ENCODE peak calls at places on chromosomes 11 and 22, in four cellular contexts. One of them, this sample, is unnamed.
A peak's percentile ranks its signal among the peaks of the same experiment; 100 is the strongest.

GRCh38 chr11:117706322-117706814 is 90.6 kb downstream of the DSCAML1 start:
- DNase-seq in K562: no peak
- DNase-seq in SK-N-SH: no peak
- DNase-seq in GM12878: no peak
- DNase-seq in this sample: no peak

GRCh38 chr11:64000026-64000739 is 13.9 kb downstream of the OTUB1 start:
- DNase-seq in K562: no peak
- DNase-seq in SK-N-SH: peak; percentile 44
- DNase-seq in GM12878: no peak
- DNase-seq in this sample: peak; percentile 91

GRCh38 chr22:49638788-49639187 is 188.9 kb downstream of the BRD1 start:
- DNase-seq in K562: no peak
- DNase-seq in SK-N-SH: no peak
- DNase-seq in GM12878: no peak
- DNase-seq in this sample: no peak

GRCh38 chr11:110087820-110088534 is 5.2 kb upstream of the ZC3H12C start:
- DNase-seq in K562: no peak
- DNase-seq in SK-N-SH: no peak
- DNase-seq in GM12878: no peak
- DNase-seq in this sample: no peak

GRCh38 chr11:120956710-120957500 is 67.0 kb upstream of the TBCEL start:
- DNase-seq in K562: no peak
- DNase-seq in SK-N-SH: peak; percentile 53
- DNase-seq in GM12878: no peak
- DNase-seq in this sample: no peak

GRCh38 chr22:45181766-45182165 is 18.0 kb downstream of the NUP50 start:
- DNase-seq in K562: no peak
- DNase-seq in SK-N-SH: no peak
- DNase-seq in GM12878: no peak
- DNase-seq in this sample: no peak

GRCh38 chr11:14969922-14970323 is 2.2 kb downstream of the CALCA start:
- DNase-seq in K562: peak; percentile 37
- DNase-seq in SK-N-SH: peak; percentile 68
- DNase-seq in GM12878: no peak
- DNase-seq in this sample: peak; percentile 49

GRCh38 chr11:36564376-36565032 is 3.3 kb upstream of the RAG1 start:
- DNase-seq in K562: peak; percentile 18
- DNase-seq in SK-N-SH: peak; percentile 70
- DNase-seq in GM12878: peak; percentile 20
- DNase-seq in this sample: peak; percentile 53

GRCh38 chr22:17888855-17889254 is 114.6 kb upstream of the BID start:
- DNase-seq in K562: peak; percentile 62
- DNase-seq in SK-N-SH: no peak
- DNase-seq in GM12878: no peak
- DNase-seq in this sample: no peak

GRCh38 chr11:35662649-35663407 is at the start of gene TRIM44:
- DNase-seq in K562: peak; percentile 86
- DNase-seq in SK-N-SH: peak; percentile 90
- DNase-seq in GM12878: peak; percentile 37
- DNase-seq in this sample: peak; percentile 31

GRCh38 chr22:45842141-45842831 is 134.7 kb downstream of the WNT7B start:
- DNase-seq in K562: no peak
- DNase-seq in SK-N-SH: no peak
- DNase-seq in GM12878: no peak
- DNase-seq in this sample: no peak

GRCh38 chr11:62508336-62509058 is 38.1 kb downstream of the AHNAK start:
- DNase-seq in K562: peak; percentile 63
- DNase-seq in SK-N-SH: peak; percentile 65
- DNase-seq in GM12878: no peak
- DNase-seq in this sample: peak; percentile 77

GRCh38 chr11:96045622-96046456 is 121.9 kb upstream of the MTMR2 start:
- DNase-seq in K562: no peak
- DNase-seq in SK-N-SH: peak; percentile 24
- DNase-seq in GM12878: no peak
- DNase-seq in this sample: peak; percentile 57

GRCh38 chr11:122663764-122664163 is 8.2 kb downstream of the UBASH3B start:
- DNase-seq in K562: no peak
- DNase-seq in SK-N-SH: no peak
- DNase-seq in GM12878: no peak
- DNase-seq in this sample: no peak

GRCh38 chr11:67303989-67304411 is 670 bp downstream of the SSH3 start:
- DNase-seq in K562: peak; percentile 9
- DNase-seq in SK-N-SH: peak; percentile 70
- DNase-seq in GM12878: no peak
- DNase-seq in this sample: peak; percentile 64

GRCh38 chr11:74949748-74950127 is 672 bp downstream of the SPCS2 start:
- DNase-seq in K562: no peak
- DNase-seq in SK-N-SH: peak; percentile 19
- DNase-seq in GM12878: no peak
- DNase-seq in this sample: no peak

GRCh38 chr22:21876486-21877176 is 9.2 kb upstream of the MAPK1 start:
- DNase-seq in K562: peak; percentile 75
- DNase-seq in SK-N-SH: peak; percentile 48
- DNase-seq in GM12878: no peak
- DNase-seq in this sample: no peak

GRCh38 chr22:21038405-21038804 is 6.0 kb upstream of the SLC7A4 start:
- DNase-seq in K562: no peak
- DNase-seq in SK-N-SH: no peak
- DNase-seq in GM12878: no peak
- DNase-seq in this sample: no peak

GRCh38 chr11:101127348-101127698 is 2.3 kb downstream of the PGR start:
- DNase-seq in K562: peak; percentile 31
- DNase-seq in SK-N-SH: no peak
- DNase-seq in GM12878: no peak
- DNase-seq in this sample: peak; percentile 76

GRCh38 chr11:128328955-128329551 is 258.3 kb downstream of the ETS1 start:
- DNase-seq in K562: no peak
- DNase-seq in SK-N-SH: no peak
- DNase-seq in GM12878: no peak
- DNase-seq in this sample: no peak

GRCh38 chr11:104968365-104968855 is at the start of gene CASP4:
- DNase-seq in K562: no peak
- DNase-seq in SK-N-SH: peak; percentile 1
- DNase-seq in GM12878: peak; percentile 32
- DNase-seq in this sample: no peak

GRCh38 chr11:86172894-86173293 is 71.7 kb upstream of the EED start:
- DNase-seq in K562: peak; percentile 32
- DNase-seq in SK-N-SH: no peak
- DNase-seq in GM12878: no peak
- DNase-seq in this sample: no peak

GRCh38 chr11:122656631-122657101 is 1.1 kb downstream of the UBASH3B start:
- DNase-seq in K562: no peak
- DNase-seq in SK-N-SH: no peak
- DNase-seq in GM12878: no peak
- DNase-seq in this sample: no peak

GRCh38 chr11:133082851-133083488 is 449.3 kb downstream of the OPCML start:
- DNase-seq in K562: peak; percentile 76
- DNase-seq in SK-N-SH: peak; percentile 95
- DNase-seq in GM12878: no peak
- DNase-seq in this sample: peak; percentile 95

GRCh38 chr22:23243006-23243573 is 62.8 kb downstream of the BCR start:
- DNase-seq in K562: peak; percentile 64
- DNase-seq in SK-N-SH: no peak
- DNase-seq in GM12878: peak; percentile 41
- DNase-seq in this sample: peak; percentile 73

GRCh38 chr11:42857344-42857743 is 454.5 kb upstream of the API5 start:
- DNase-seq in K562: no peak
- DNase-seq in SK-N-SH: no peak
- DNase-seq in GM12878: no peak
- DNase-seq in this sample: no peak

GRCh38 chr22:49966716-49967332 is 6.3 kb downstream of the PIM3 start:
- DNase-seq in K562: peak; percentile 21
- DNase-seq in SK-N-SH: peak; percentile 51
- DNase-seq in GM12878: no peak
- DNase-seq in this sample: peak; percentile 52

GRCh38 chr11:62909107-62909894 is 11.9 kb downstream of the CHRM1 start:
- DNase-seq in K562: peak; percentile 70
- DNase-seq in SK-N-SH: peak; percentile 82
- DNase-seq in GM12878: no peak
- DNase-seq in this sample: peak; percentile 91

GRCh38 chr11:111348147-111348546 is 30.9 kb downstream of the POU2AF1 start:
- DNase-seq in K562: no peak
- DNase-seq in SK-N-SH: no peak
- DNase-seq in GM12878: no peak
- DNase-seq in this sample: no peak

GRCh38 chr11:56151376-56151775 is 8.7 kb downstream of the OR8K5 start:
- DNase-seq in K562: no peak
- DNase-seq in SK-N-SH: no peak
- DNase-seq in GM12878: no peak
- DNase-seq in this sample: no peak

GRCh38 chr11:8357505-8357888 is 93.8 kb upstream of the LMO1 start:
- DNase-seq in K562: no peak
- DNase-seq in SK-N-SH: no peak
- DNase-seq in GM12878: no peak
- DNase-seq in this sample: peak; percentile 54

GRCh38 chr22:29309332-29310064 is 3.0 kb downstream of the GAS2L1 start:
- DNase-seq in K562: peak; percentile 33
- DNase-seq in SK-N-SH: peak; percentile 66
- DNase-seq in GM12878: no peak
- DNase-seq in this sample: no peak

GRCh38 chr22:35842954-35843353 is 125.3 kb downstream of the APOL5 start:
- DNase-seq in K562: peak; percentile 11
- DNase-seq in SK-N-SH: peak; percentile 49
- DNase-seq in GM12878: no peak
- DNase-seq in this sample: no peak
- TF ChIP-seq NRF1 in K562: no peak
- TF ChIP-seq NRF1 in SK-N-SH: no peak
- TF ChIP-seq NRF1 in GM12878: no peak
- TF ChIP-seq NRF1 in this sample: no peak

DNA sequence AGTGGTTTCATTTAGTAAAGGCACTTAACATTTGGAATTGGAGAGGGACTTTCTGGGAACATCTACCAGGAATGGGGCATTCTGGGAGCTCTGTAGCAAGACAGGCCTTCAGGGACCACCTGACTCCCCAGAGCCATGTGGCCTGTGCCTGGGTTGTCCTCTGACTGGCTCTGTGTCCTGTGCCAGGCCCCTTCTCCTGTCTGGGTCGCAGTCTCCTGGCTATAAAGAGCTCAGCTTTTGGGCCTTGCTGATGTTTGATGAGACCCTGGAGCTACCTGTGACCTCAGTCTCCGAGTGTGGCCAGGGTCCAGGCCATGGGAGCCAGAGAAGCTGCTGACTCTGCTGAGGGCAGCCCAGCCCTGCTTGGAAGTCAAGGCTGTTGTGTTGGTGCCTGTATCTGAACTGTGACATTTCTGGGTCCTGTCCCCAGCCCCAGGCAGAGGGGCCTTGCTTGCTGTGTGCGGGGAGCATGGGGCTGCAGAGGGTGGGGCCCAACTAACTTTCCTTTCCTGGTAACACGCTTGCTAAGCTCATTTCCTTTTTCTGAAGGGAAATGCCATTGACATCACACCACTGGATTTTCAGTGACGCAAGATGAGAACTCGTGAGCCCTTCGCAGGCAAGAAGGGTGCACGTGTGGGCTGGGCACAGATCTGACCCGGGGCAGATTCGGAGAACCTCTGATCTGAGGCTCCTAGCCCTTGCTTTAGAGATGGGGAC is 41.3 kb downstream of the LRRC32 start:
- DNase-seq in K562: no peak
- DNase-seq in SK-N-SH: no peak
- DNase-seq in GM12878: peak; percentile 38
- DNase-seq in this sample: no peak
- TF ChIP-seq NRF1 in K562: no peak
- TF ChIP-seq NRF1 in SK-N-SH: no peak
- TF ChIP-seq NRF1 in GM12878: no peak
- TF ChIP-seq NRF1 in this sample: no peak

GRCh38 chr11:119615003-119615878 is 113.8 kb downstream of the NECTIN1 start:
- DNase-seq in K562: no peak
- DNase-seq in SK-N-SH: no peak
- DNase-seq in GM12878: peak; percentile 48
- DNase-seq in this sample: no peak
- TF ChIP-seq NRF1 in K562: no peak
- TF ChIP-seq NRF1 in SK-N-SH: no peak
- TF ChIP-seq NRF1 in GM12878: no peak
- TF ChIP-seq NRF1 in this sample: no peak

DNA sequence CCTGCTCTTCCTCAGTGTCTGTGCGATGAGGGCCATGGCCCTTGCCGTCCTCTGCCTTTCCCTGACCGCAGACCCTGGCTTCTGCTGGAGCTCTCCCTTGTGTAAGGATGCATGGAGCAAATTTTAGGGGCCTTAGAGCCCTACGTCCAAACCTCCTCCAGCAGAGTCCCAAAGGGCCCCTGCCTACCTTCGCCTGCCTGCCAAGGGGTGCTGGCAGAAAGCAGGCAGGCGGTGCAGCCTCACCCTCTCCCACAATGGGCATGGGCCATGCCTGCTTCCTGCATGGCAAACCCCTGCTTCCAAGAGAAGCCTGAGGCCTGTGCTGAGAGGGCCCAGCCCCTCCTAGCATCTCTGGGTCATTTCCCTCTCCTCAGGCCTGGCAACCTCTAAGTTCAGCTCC is 71.3 kb upstream of the FGF3 start:
- DNase-seq in K562: no peak
- DNase-seq in SK-N-SH: no peak
- DNase-seq in GM12878: no peak
- DNase-seq in this sample: no peak
- TF ChIP-seq NRF1 in K562: no peak
- TF ChIP-seq NRF1 in SK-N-SH: no peak
- TF ChIP-seq NRF1 in GM12878: no peak
- TF ChIP-seq NRF1 in this sample: no peak

GRCh38 chr22:43288378-43288777 is 54.8 kb downstream of the SCUBE1 start:
- DNase-seq in K562: no peak
- DNase-seq in SK-N-SH: no peak
- DNase-seq in GM12878: no peak
- DNase-seq in this sample: no peak
- TF ChIP-seq NRF1 in K562: no peak
- TF ChIP-seq NRF1 in SK-N-SH: no peak
- TF ChIP-seq NRF1 in GM12878: no peak
- TF ChIP-seq NRF1 in this sample: no peak

DNA sequence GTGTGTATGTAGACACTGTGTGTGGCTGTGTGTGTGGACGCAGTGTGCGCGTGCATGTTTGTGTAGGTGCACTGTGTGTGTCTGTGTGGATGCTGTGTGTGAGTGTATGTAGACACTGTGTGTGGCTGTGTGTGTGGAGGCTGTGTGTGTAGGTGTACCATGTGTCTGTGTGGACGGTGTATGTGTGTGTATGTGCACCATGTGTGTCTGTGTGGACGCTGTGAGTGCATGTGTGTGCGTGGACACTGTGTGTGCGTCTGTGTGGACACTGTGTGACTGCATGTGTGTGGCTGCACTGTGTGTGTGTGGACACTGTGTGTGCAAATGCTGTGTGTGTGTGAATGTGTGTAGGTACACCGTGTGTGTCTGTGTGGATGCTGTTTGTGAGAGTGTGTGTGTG is 10.3 kb downstream of the TRPM5 start:
- DNase-seq in K562: no peak
- DNase-seq in SK-N-SH: no peak
- DNase-seq in GM12878: no peak
- DNase-seq in this sample: no peak
- TF ChIP-seq NRF1 in K562: no peak
- TF ChIP-seq NRF1 in SK-N-SH: no peak
- TF ChIP-seq NRF1 in GM12878: no peak
- TF ChIP-seq NRF1 in this sample: no peak

This sample was measured in H1.